ENCODE peak calls at places on chromosomes 4 and X, in four cellular contexts. K, R, V and T are unnamed samples.

GRCh38 chr4:6071959-6072720 is 53.9 kb upstream of the C4orf50 start:
- DNase-seq in V (no peak), K (no peak), R (no peak), T (no peak)

GRCh38 chrX:155864655-155865054 is 16.5 kb upstream of the VAMP7 start:
- DNase-seq in K (no peak), V (no peak), R (no peak), T (no peak)

GRCh38 chr4:48651869-48652447 is 128.1 kb downstream of the FRYL start:
- DNase-seq in V (no peak), R (no peak), K (no peak), T (no peak)

GRCh38 chrX:31237189-31237588 is 165.3 kb upstream of the FTHL17 start:
- DNase-seq in K (no peak), V (no peak), R (no peak), T (no peak)

GRCh38 chr4:80694178-80694577 is 336.3 kb upstream of the BMP3 start:
- DNase-seq in V (no peak), K (no peak), R (no peak), T (no peak)

GRCh38 chr4:108849611-108850406 is 87.0 kb upstream of the ETNPPL start:
- DNase-seq in R (no peak), V (no peak), K (no peak), T (no peak)

GRCh38 chrX:155873203-155873602 is 7.9 kb upstream of the VAMP7 start:
- DNase-seq in R (no peak), K (no peak), V (no peak), T (no peak)

GRCh38 chrX:14380044-14380443 is 149.3 kb upstream of the GLRA2 start:
- DNase-seq in V (no peak), K (no peak), R (no peak), T (no peak)

GRCh38 chr4:146095091-146095690 is 80.3 kb upstream of the LSM6 start:
- DNase-seq in V (no peak), K (no peak), R (no peak), T (no peak)

GRCh38 chr4:28229092-28229491 is 1368.5 kb downstream of the STIM2 start:
- DNase-seq in V (no peak), K (no peak), R (no peak), T (no peak)

GRCh38 chr4:67556426-67556825 is 2.1 kb upstream of the STAP1 start:
- DNase-seq in V (no peak), R (no peak), K (no peak), T (no peak)

GRCh38 chr4:88761861-88762523 is 64.4 kb upstream of the NAP1L5 start:
- DNase-seq in K (no peak), R (no peak), V (no peak), T (no peak)

GRCh38 chr4:140497776-140498636 is at the start of gene MGAT4D:
- DNase-seq in V (no peak), K (no peak), R (no peak), T (peak)

GRCh38 chr4:92184566-92184965 is 119.2 kb upstream of the GRID2 start:
- DNase-seq in V (no peak), K (no peak), R (no peak), T (no peak)

GRCh38 chr4:41213563-41214157 is 682 bp downstream of the APBB2 start:
- DNase-seq in R (no peak), V (peak), K (no peak), T (peak)

GRCh38 chr4:60019180-60019579 is 1180.9 kb upstream of the ADGRL3 start:
- DNase-seq in K (no peak), R (no peak), V (no peak), T (no peak)

GRCh38 chrX:108270739-108271396 is 167.4 kb downstream of the COL4A6 start:
- DNase-seq in R (no peak), K (no peak), V (no peak), T (no peak)

GRCh38 chr4:130077275-130077674 is 981.3 kb downstream of the C4orf33 start:
- DNase-seq in V (no peak), K (no peak), R (no peak), T (no peak)

GRCh38 chr4:85127653-85128052 is 161.2 kb upstream of the WDFY3 start:
- DNase-seq in R (no peak), V (no peak), K (no peak), T (peak)

GRCh38 chr4:157792716-157793115 is 380.1 kb downstream of the GASK1B start:
- DNase-seq in V (no peak), R (no peak), K (no peak), T (no peak)

GRCh38 chr4:34181891-34182290 is 2062.4 kb downstream of the ARAP2 start:
- DNase-seq in R (no peak), V (no peak), K (no peak), T (no peak)

GRCh38 chr4:137283737-137284136 is 248.6 kb downstream of the PCDH18 start:
- DNase-seq in R (no peak), V (no peak), K (no peak), T (no peak)

GRCh38 chr4:24169956-24170355 is 280.1 kb upstream of the PPARGC1A start:
- DNase-seq in R (no peak), K (no peak), V (no peak), T (no peak)

GRCh38 chr4:78654809-78655208 is 103.2 kb downstream of the ANXA3 start:
- DNase-seq in V (no peak), K (no peak), R (no peak), T (no peak)

GRCh38 chr4:96317924-96318323 is 478.0 kb downstream of the PDHA2 start:
- DNase-seq in V (no peak), R (no peak), K (no peak), T (no peak)

GRCh38 chrX:110741213-110741796 is 54.3 kb downstream of the CHRDL1 start:
- DNase-seq in R (no peak), V (no peak), K (no peak), T (no peak)

GRCh38 chr4:113872426-113873260 is 106.8 kb downstream of the ARSJ start:
- DNase-seq in V (no peak), R (no peak), K (no peak), T (no peak)

GRCh38 chr4:102541708-102542107 is 40.5 kb downstream of the NFKB1 start:
- DNase-seq in K (no peak), R (no peak), V (no peak), T (peak)

GRCh38 chr4:123340381-123340701 is 56.3 kb upstream of the SPRY1 start:
- DNase-seq in K (no peak), V (no peak), R (no peak), T (no peak)

GRCh38 chr4:187103351-187103750 is 379.7 kb upstream of the FAT1 start:
- DNase-seq in V (no peak), K (no peak), R (no peak), T (no peak)

GRCh38 chr4:184451726-184452125 is 22.6 kb downstream of the IRF2 start:
- DNase-seq in V (no peak), R (no peak), K (no peak), T (no peak)

GRCh38 chr4:26238782-26239647 is 81.8 kb upstream of the RBPJ start:
- DNase-seq in V (no peak), K (no peak), R (no peak), T (peak)

GRCh38 chr4:119785963-119786362 is 157.4 kb upstream of the PDE5A start:
- DNase-seq in R (no peak), V (no peak), K (no peak), T (no peak)
- TF ChIP-seq CTCF in R (no peak), V (no peak), K (no peak), T (no peak)

DNA sequence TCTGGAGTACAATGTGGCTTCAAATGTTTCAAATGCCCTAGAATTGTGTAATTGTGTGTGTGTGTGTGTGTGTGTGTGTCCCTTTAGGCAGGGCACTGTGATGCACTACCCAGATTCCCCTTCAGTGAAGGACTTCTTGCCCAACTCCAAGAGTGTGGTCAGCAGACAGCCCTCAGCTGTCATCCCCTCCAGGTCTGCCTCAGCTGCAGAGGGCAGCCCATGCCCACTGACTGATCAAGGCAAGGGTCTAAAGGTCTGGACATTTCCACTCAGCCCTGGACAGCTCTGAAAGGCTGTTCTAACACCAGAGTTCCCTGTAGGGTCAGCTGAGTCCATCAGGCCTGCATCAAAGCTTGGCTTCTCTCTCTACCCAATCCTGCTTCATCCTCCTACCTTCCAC is 83.9 kb upstream of the USP9X start:
- DNase-seq in K (no peak), R (no peak), V (no peak), T (no peak)
- TF ChIP-seq CTCF in K (no peak), R (no peak), V (no peak), T (no peak)

DNA sequence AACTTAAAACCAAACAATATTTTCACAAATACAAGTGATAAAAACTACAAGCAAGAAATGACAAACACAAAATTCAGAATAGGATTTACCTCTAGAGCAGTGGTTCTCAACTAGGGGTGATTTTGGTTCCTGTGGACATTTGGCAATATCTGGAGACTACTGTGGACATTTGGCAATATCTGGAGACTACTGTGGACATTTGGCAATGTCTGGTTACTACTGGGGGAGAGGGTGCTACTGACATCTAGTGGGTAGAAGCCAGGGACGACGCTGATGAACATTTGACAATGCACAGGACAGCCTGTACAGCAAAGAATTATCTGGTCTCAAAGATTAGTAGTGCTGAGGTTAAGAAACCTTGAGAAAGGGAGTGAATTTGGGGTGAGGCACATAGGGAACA is 169.8 kb downstream of the CLCN4 start:
- DNase-seq in V (no peak), R (no peak), K (no peak), T (no peak)
- TF ChIP-seq CTCF in V (no peak), R (no peak), K (no peak), T (no peak)

GRCh38 chr4:17934286-17934685 is 87.3 kb downstream of the LCORL start:
- DNase-seq in K (no peak), V (no peak), R (no peak), T (no peak)
- TF ChIP-seq CTCF in K (no peak), V (no peak), R (no peak), T (no peak)

GRCh38 chr4:75708218-75708691 is 16.1 kb upstream of the USO1 start:
- DNase-seq in V (no peak), R (no peak), K (no peak), T (no peak)
- TF ChIP-seq CTCF in V (no peak), R (no peak), K (no peak), T (no peak)

DNA sequence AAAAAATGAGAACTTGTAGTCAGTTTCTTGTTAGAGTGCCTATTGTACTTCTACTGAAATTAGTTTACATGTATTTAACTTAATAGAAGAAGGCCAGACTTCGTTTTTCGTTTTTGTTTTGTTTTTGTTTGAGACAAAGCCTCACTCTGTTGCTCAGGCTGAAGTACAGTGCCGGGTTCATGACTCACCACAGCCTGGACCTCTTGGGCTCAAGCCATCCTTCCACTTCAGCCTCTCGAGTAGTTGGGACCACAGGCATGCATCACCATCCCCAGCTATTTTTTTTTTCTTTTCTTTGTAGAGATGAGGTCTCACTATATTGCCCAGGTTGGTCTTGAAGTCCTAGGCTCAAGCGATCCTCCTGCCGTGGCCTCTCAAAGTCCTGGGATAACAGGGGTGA is 793.9 kb downstream of the ADGRL3 start:
- DNase-seq in R (no peak), V (no peak), K (no peak), T (no peak)
- TF ChIP-seq CTCF in R (no peak), V (no peak), K (no peak), T (no peak)

GRCh38 chr4:134777626-134778025 is 576.0 kb upstream of the PABPC4L start:
- DNase-seq in K (no peak), R (no peak), V (no peak), T (no peak)
- TF ChIP-seq CTCF in K (no peak), R (no peak), V (no peak), T (no peak)

GRCh38 chr4:15001248-15001824 is 945 bp upstream of the CPEB2 start:
- DNase-seq in R (peak), K (peak), V (peak), T (peak)
- TF ChIP-seq CTCF in R (no peak), K (no peak), V (no peak), T (no peak)

GRCh38 chr4:166600264-166600663 is 634.0 kb downstream of the SPOCK3 start:
- DNase-seq in K (no peak), V (no peak), R (no peak), T (no peak)

DNA sequence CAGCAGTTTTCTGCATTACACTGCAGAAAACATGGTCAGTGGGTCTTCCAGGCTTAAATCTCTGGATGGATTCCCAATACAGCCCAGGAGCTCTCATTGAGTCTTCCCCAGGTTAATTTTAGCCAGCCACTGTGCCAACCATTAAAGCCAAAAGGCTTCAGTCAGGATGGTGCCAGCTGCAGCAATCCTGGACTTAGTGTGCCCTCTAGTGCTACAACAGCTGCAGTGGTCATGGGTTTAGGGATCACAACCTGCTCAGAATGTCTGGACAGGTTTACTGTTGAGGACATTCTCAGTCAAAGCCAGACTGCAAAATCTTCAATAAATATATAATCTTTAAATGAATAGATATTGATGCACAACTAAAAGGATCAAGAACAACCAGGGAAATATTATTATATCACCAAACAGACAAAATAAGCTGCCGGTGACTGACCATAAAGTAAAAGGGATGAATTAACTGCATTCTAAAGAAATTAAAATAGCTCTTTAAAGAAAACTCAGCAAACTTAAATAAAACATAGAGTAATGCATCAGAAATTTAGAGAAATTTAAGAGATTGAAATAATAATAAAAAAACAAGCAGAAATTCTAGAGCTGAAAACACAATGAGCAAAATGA is 639.9 kb downstream of the SPOCK3 start:
- DNase-seq in V (no peak), R (no peak), K (no peak), T (peak)
- TF ChIP-seq CTCF in V (no peak), R (no peak), K (peak), T (no peak)